ENCODE peak calls at places on chromosomes 6 and 20, in eight cellular contexts. U is transverse colon, E is Peyer's patch, P is Panc1, T is RWPE1, D is ovary, Q is Karpas-422, J is kidney. M is an unnamed sample.

GRCh38 chr20:47125553-47126373 is 230.7 kb downstream of the ZMYND8 start:
- DNase-seq in U (no peak), E (no peak), P (no peak), T (peak; percentile 93), D (no peak), Q (no peak), J (no peak), M (no peak)

GRCh38 chr20:6882911-6883310 is 115.4 kb downstream of the BMP2 start:
- DNase-seq in U (no peak), E (no peak), P (no peak), T (peak; percentile 82), D (no peak), Q (no peak), J (no peak), M (no peak)

GRCh38 chr6:83861077-83861476 is 1.6 kb downstream of the CYB5R4 start:
- DNase-seq in U (no peak), E (no peak), P (no peak), T (no peak), D (no peak), Q (peak; percentile 66), J (no peak), M (no peak)

GRCh38 chr6:144033816-144034540 is 25.9 kb upstream of the PLAGL1 start:
- DNase-seq in U (no peak), E (no peak), P (no peak), T (peak; percentile 13), D (no peak), Q (no peak), J (no peak), M (no peak)

GRCh38 chr20:58795923-58796245 is 54.8 kb downstream of the GNAS-AS1 start:
- DNase-seq in U (no peak), E (no peak), P (no peak), T (no peak), D (no peak), Q (no peak), J (no peak), M (no peak)

GRCh38 chr20:19935842-19936241 is 81.3 kb upstream of the NAA20 start:
- DNase-seq in U (peak; percentile 75), E (no peak), P (no peak), T (peak; percentile 42), D (no peak), Q (no peak), J (peak; percentile 82), M (no peak)

GRCh38 chr6:80742481-80742880 is 636.0 kb downstream of the BCKDHB start:
- DNase-seq in U (no peak), E (no peak), P (no peak), T (peak; percentile 13), D (no peak), Q (peak; percentile 67), J (no peak), M (no peak)

GRCh38 chr6:113184736-113185135 is 672.4 kb upstream of the MARCKS start:
- DNase-seq in U (no peak), E (no peak), P (no peak), T (no peak), D (no peak), Q (no peak), J (no peak), M (no peak)

GRCh38 chr6:80967618-80968017 is 784.9 kb downstream of the TENT5A start:
- DNase-seq in U (no peak), E (no peak), P (no peak), T (no peak), D (no peak), Q (no peak), J (no peak), M (no peak)

GRCh38 chr6:141562801-141563763 is 569.6 kb upstream of the GJE1 start:
- DNase-seq in U (peak; percentile 49), E (peak; percentile 44), P (peak; percentile 77), T (peak; percentile 36), D (peak; percentile 66), Q (peak; percentile 89), J (no peak), M (peak; percentile 72)

GRCh38 chr6:29981211-29981812 is 39.0 kb downstream of the HLA-A start:
- DNase-seq in U (peak; percentile 49), E (no peak), P (no peak), T (no peak), D (no peak), Q (no peak), J (no peak), M (no peak)

DNA sequence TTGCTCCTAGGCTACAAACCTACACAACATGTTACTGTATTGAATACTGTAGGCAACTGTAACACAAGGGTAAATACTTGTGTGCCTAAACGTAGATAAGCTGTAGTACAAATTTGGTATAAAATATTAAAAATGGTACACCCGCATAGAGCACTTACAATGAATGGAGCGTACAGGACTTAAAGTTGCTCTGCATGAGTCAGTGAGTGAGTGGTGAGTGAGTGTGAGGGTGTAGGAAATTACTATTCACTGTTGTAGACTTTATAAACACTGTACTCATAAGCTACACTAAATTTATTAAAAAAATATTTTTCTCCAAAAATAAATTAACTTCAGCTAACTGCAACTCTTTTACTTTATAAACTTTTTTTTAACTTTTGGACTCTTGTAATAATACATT is 391.6 kb downstream of the ADGRB3 start:
- DNase-seq in U (no peak), E (no peak), P (no peak), T (no peak), D (no peak), Q (no peak), J (no peak), M (no peak)
- H3K27ac ChIP-seq in U (no peak overlapping the region), E (no peak overlapping the region), P (no peak overlapping the region), T (no peak overlapping the region), D (no peak overlapping the region), Q (no peak overlapping the region), J (no peak overlapping the region), M (no peak overlapping the region)

GRCh38 chr6:44058617-44059358 is 68.5 kb downstream of the MRPL14 start:
- DNase-seq in U (peak; percentile 64), E (peak; percentile 30), P (peak; percentile 85), T (peak; percentile 93), D (no peak), Q (no peak), J (peak; percentile 92), M (peak; percentile 85)

GRCh38 chr6:44061375-44062104 is 65.7 kb downstream of the MRPL14 start:
- DNase-seq in U (no peak), E (no peak), P (no peak), T (no peak), D (no peak), Q (no peak), J (no peak), M (no peak)

GRCh38 chr6:44059359-44060342 is 67.6 kb downstream of the MRPL14 start:
- DNase-seq in U (no peak), E (no peak), P (no peak), T (no peak), D (no peak), Q (no peak), J (no peak), M (no peak)

GRCh38 chr6:44062105-44062770 is 65.0 kb downstream of the MRPL14 start:
- DNase-seq in U (no peak), E (no peak), P (no peak), T (no peak), D (no peak), Q (no peak), J (no peak), M (no peak)

GRCh38 chr6:44060622-44061374 is 66.5 kb downstream of the MRPL14 start:
- DNase-seq in U (no peak), E (no peak), P (no peak), T (no peak), D (no peak), Q (no peak), J (no peak), M (no peak)
- H3K27ac ChIP-seq in U (no peak overlapping the region), E (no peak overlapping the region), P (peak overlapping the region; percentile 9), T (peak overlapping the region; percentile 85), D (no peak overlapping the region), Q (no peak overlapping the region), J (no peak overlapping the region), M (no peak overlapping the region)

GRCh38 chr6:32151885-32152311 is at the start of gene PRRT1:
- DNase-seq in U (no peak), E (no peak), P (no peak), T (no peak), D (peak; percentile 60), Q (no peak), J (no peak), M (no peak)

GRCh38 chr6:32153835-32154513 is at the start of gene PPT2:
- DNase-seq in U (peak; percentile 88), E (peak; percentile 73), P (peak; percentile 71), T (peak; percentile 91), D (peak; percentile 97), Q (peak; percentile 92), J (peak; percentile 97), M (peak; percentile 85)

GRCh38 chr6:32152414-32153251 is 894 bp upstream of the PRRT1 start:
- DNase-seq in U (no peak), E (no peak), P (no peak), T (no peak), D (peak; percentile 51), Q (no peak), J (no peak), M (no peak)

GRCh38 chr6:32154514-32155161 is 697 bp downstream of the PPT2 start:
- DNase-seq in U (peak; percentile 85), E (peak; percentile 81), P (no peak), T (peak; percentile 67), D (peak; percentile 82), Q (peak; percentile 91), J (peak; percentile 90), M (peak; percentile 88)

DNA sequence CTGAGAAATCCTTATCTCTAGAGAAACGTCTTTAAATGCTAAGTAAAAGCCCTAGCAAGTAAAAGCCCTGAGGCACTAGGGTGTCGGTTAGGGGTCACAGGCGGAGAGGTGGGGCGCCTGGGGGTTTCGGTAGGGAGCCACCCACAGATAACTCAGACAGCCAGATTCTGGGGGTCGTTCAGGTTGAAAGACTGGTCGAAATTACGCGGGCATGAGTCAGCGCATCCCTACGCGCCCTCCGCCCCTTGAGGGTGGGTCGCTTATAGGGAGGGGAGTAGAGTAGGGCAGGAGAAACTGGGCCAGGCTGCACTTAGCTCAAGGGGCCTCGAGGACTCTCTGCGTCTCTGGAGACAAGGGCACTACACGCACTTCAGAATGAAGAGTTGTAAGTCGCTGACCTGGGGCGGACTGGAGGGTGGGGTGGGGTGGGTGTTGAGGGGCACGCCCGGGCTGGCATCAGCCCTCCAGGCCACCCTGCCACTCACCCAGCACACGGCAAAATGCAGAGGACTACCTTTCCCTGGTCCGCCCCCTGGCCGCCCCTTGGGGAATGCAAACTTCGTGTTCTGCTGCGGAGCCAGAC is 598 bp upstream of the PPT2 start:
- DNase-seq in U (no peak), E (peak; percentile 41), P (peak; percentile 38), T (peak; percentile 44), D (peak; percentile 71), Q (no peak), J (peak; percentile 87), M (peak; percentile 79)
- H3K27ac ChIP-seq in U (peak overlapping the region; percentile 89), E (peak overlapping the region; percentile 76), P (peak overlapping the region; percentile 84), T (peak overlapping the region; percentile 97), D (peak overlapping the region; percentile 90), Q (no peak overlapping the region), J (peak overlapping the region; percentile 98), M (peak overlapping the region; percentile 83)

GRCh38 chr20:34875657-34876160 is 703 bp upstream of the ACSS2 start:
- DNase-seq in U (no peak), E (no peak), P (no peak), T (no peak), D (no peak), Q (no peak), J (no peak), M (no peak)
- H3K27ac ChIP-seq in U (peak overlapping the region; percentile 93), E (peak overlapping the region; percentile 79), P (peak overlapping the region; percentile 67), T (peak overlapping the region; percentile 83), D (peak overlapping the region; percentile 67), Q (no peak overlapping the region), J (peak overlapping the region; percentile 93), M (peak overlapping the region; percentile 84)